ENCODE peak calls at places on chromosome 15, in four cellular contexts. P is cardiac muscle cell, Q is PC-9, V is pancreas. Y is an unnamed sample. For H3K27me3 and H3K4me1, the result is how much of the 10 kb centered on the place peaks cover.

GRCh38 chr15:91853968-91854943 is 748 bp downstream of the SLCO3A1 start:
- DNase-seq in P (peak), Q (peak), V (peak), Y (no peak)

GRCh38 chr15:45645026-45645980 is 10.5 kb downstream of the SQOR start:
- DNase-seq in P (no peak), Q (no peak), V (no peak), Y (no peak)

GRCh38 chr15:76163429-76164020 is 103.7 kb downstream of the TMEM266 start:
- DNase-seq in P (peak), Q (no peak), V (peak), Y (no peak)

GRCh38 chr15:79176151-79176550 is 85.6 kb upstream of the RASGRF1 start:
- DNase-seq in P (no peak), Q (no peak), V (no peak), Y (no peak)

GRCh38 chr15:81003023-81003350 is 2.3 kb downstream of the TLNRD1 start:
- DNase-seq in P (no peak), Q (no peak), V (no peak), Y (no peak)

GRCh38 chr15:57444877-57445513 is 68.7 kb downstream of the CGNL1 start:
- DNase-seq in P (no peak), Q (peak), V (no peak), Y (no peak)

GRCh38 chr15:24943361-24943760 is 11.4 kb upstream of the SNRPN start:
- DNase-seq in P (no peak), Q (no peak), V (no peak), Y (no peak)

GRCh38 chr15:36254446-36254845 is 325.0 kb upstream of the CDIN1 start:
- DNase-seq in P (no peak), Q (no peak), V (no peak), Y (no peak)

GRCh38 chr15:97875513-97876285 is 84.8 kb upstream of the ARRDC4 start:
- DNase-seq in P (no peak), Q (no peak), V (peak), Y (no peak)

GRCh38 chr15:67542192-67542461 is 376 bp upstream of the MAP2K5 start:
- DNase-seq in P (no peak), Q (no peak), V (no peak), Y (no peak)

GRCh38 chr15:68819451-68820204 is 1.1 kb downstream of the ANP32A start:
- DNase-seq in P (peak), Q (peak), V (peak), Y (no peak)

GRCh38 chr15:100844778-100845177 is 34.9 kb upstream of the ALDH1A3 start:
- DNase-seq in P (no peak), Q (no peak), V (no peak), Y (no peak)

GRCh38 chr15:66099950-66100671 is 153.4 kb downstream of the MEGF11 start:
- DNase-seq in P (peak), Q (no peak), V (no peak), Y (no peak)

GRCh38 chr15:34436956-34437442 is 609 bp downstream of the GOLGA8A start:
- DNase-seq in P (peak), Q (peak), V (peak), Y (no peak)

GRCh38 chr15:100873029-100873677 is 6.5 kb upstream of the ALDH1A3 start:
- DNase-seq in P (peak), Q (peak), V (peak), Y (peak)

GRCh38 chr15:60326824-60327654 is 70.7 kb downstream of the ANXA2 start:
- DNase-seq in P (peak), Q (peak), V (no peak), Y (no peak)

GRCh38 chr15:91919014-91919534 is 65.6 kb downstream of the SLCO3A1 start:
- DNase-seq in P (no peak), Q (no peak), V (no peak), Y (no peak)

GRCh38 chr15:69164807-69165636 is 4.6 kb downstream of the GLCE start:
- DNase-seq in P (no peak), Q (no peak), V (no peak), Y (no peak)

GRCh38 chr15:82414536-82415191 is 15.0 kb upstream of the GOLGA6L9 start:
- DNase-seq in P (no peak), Q (no peak), V (no peak), Y (no peak)

GRCh38 chr15:84888639-84889038 is 4.2 kb downstream of the SLC28A1 start:
- DNase-seq in P (no peak), Q (no peak), V (no peak), Y (no peak)
- H3K4me3 ChIP-seq in P (no peak), Q (no peak), V (no peak), Y (no peak)

DNA sequence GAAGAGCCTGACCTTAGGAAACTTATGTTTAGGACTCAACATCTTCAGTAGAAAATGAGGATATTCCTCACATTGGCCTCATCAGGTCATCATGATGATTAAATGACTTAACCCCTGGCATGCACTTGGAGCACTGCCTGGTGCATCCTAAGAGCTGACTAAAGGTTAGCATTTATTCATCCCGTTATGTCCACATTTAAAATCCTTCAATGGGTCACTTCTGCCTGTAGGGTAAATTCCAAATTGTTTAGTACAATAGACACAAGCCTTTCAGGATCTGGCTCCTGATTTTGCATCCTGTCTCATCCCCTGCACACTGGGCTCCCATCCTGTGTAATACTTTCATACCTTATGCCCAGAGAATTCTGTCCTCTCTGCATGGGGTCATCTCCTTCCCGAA is 195.2 kb upstream of the MCTP2 start:
- DNase-seq in P (no peak), Q (no peak), V (no peak), Y (no peak)
- H3K27me3 ChIP-seq in P (under half), Q (under half), V (under half), Y (under half)

DNA sequence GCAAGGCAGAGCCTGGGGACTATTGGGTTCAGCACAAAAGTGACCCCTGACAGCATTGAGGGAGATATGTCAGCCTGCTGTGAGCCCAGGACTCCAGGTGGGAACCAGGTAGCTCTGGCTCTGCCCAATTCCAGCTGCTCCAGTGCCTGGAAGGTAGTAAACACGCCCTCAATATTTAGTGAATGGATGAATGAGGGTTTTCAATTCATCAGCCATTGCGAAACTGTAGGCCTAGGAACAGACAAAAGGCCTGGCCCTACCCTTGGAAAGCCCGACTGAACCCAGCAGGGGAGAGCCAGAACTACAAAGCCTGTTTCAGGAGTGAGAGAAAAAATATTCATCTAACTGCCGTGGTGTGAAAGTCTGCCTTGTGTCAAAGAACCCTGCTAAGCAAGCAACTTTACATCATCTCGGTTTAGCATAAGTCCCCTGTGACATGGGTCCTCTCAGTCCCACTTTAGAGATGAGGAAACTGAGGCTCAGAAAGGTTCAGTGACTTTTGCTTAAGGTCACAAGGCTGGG is 8.1 kb upstream of the CSK start:
- DNase-seq in P (no peak), Q (peak), V (no peak), Y (no peak)
- H3K4me1 ChIP-seq in P (under half), Q (under half), V (under half), Y (under half)

DNA sequence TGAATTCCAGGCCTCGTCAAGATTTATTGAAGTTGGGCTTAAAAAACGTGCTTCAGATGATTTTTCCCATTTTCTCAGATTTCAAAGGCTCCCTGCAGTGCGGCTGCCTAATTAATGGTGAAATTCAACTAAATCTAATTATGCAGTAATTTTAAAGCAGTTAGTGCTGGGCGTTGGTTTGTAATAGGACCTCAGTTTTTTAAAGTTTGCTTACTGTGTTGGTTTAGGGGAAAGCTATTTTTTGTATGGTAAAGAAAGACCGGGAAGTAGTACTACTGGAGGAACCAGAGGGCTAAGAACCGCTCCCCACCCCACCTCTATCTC is 11.6 kb downstream of the NR2F2 start:
- DNase-seq in P (no peak), Q (no peak), V (no peak), Y (no peak)
- H3K4me3 ChIP-seq in P (no peak), Q (no peak), V (peak), Y (no peak)

GRCh38 chr15:77653832-77654480 is 21.2 kb upstream of the LINGO1 start:
- DNase-seq in P (no peak), Q (no peak), V (no peak), Y (no peak)

GRCh38 chr15:77654975-77655374 is 22.3 kb upstream of the LINGO1 start:
- DNase-seq in P (peak), Q (no peak), V (no peak), Y (no peak)

GRCh38 chr15:77659350-77660321 is 26.9 kb upstream of the LINGO1 start:
- DNase-seq in P (peak), Q (peak), V (peak), Y (no peak)

GRCh38 chr15:77657629-77658238 is 25.0 kb upstream of the LINGO1 start:
- DNase-seq in P (no peak), Q (no peak), V (no peak), Y (no peak)

GRCh38 chr15:77656294-77656693 is 23.6 kb upstream of the LINGO1 start:
- DNase-seq in P (no peak), Q (no peak), V (no peak), Y (no peak)
- H3K27me3 ChIP-seq in P (under half), Q (half or more), V (under half), Y (under half)

GRCh38 chr15:90001062-90001682 is at the start of gene ZNF710:
- DNase-seq in P (peak), Q (no peak), V (peak), Y (no peak)
- H3K4me1 ChIP-seq in P (under half), Q (half or more), V (under half), Y (half or more)

GRCh38 chr15:74786659-74787165 is 4.8 kb downstream of the CSK start:
- DNase-seq in P (no peak), Q (no peak), V (no peak), Y (no peak)

GRCh38 chr15:74787251-74788041 is 5.6 kb downstream of the CSK start:
- DNase-seq in P (peak), Q (peak), V (no peak), Y (no peak)

GRCh38 chr15:74784426-74784825 is 2.5 kb downstream of the CSK start:
- DNase-seq in P (no peak), Q (no peak), V (no peak), Y (no peak)

GRCh38 chr15:74784854-74785715 is 3.2 kb downstream of the CSK start:
- DNase-seq in P (no peak), Q (no peak), V (no peak), Y (no peak)

GRCh38 chr15:74785716-74786032 is 3.8 kb downstream of the CSK start:
- DNase-seq in P (no peak), Q (no peak), V (no peak), Y (no peak)
- H3K4me3 ChIP-seq in P (no peak), Q (no peak), V (no peak), Y (no peak)

GRCh38 chr15:52783191-52783829 is 6.8 kb downstream of the ONECUT1 start:
- DNase-seq in P (peak), Q (no peak), V (peak), Y (no peak)

GRCh38 chr15:52783929-52784798 is 6.0 kb downstream of the ONECUT1 start:
- DNase-seq in P (peak), Q (no peak), V (peak), Y (no peak)

GRCh38 chr15:52780172-52780980 is 9.8 kb downstream of the ONECUT1 start:
- DNase-seq in P (peak), Q (peak), V (peak), Y (no peak)

GRCh38 chr15:52784799-52785671 is 5.1 kb downstream of the ONECUT1 start:
- DNase-seq in P (no peak), Q (no peak), V (peak), Y (no peak)

GRCh38 chr15:52782514-52782913 is 7.6 kb downstream of the ONECUT1 start:
- DNase-seq in P (no peak), Q (no peak), V (no peak), Y (no peak)
- H3K27me3 ChIP-seq in P (half or more), Q (under half), V (under half), Y (half or more)

GRCh38 chr15:40364259-40364658 is 6.2 kb downstream of the DISP2 start:
- DNase-seq in P (no peak), Q (no peak), V (no peak), Y (no peak)

GRCh38 chr15:40365016-40365415 is 7.0 kb downstream of the DISP2 start:
- DNase-seq in P (no peak), Q (no peak), V (no peak), Y (no peak)

GRCh38 chr15:40365624-40366023 is 7.6 kb downstream of the DISP2 start:
- DNase-seq in P (no peak), Q (no peak), V (no peak), Y (no peak)

GRCh38 chr15:40361640-40362039 is 3.6 kb downstream of the DISP2 start:
- DNase-seq in P (no peak), Q (no peak), V (no peak), Y (no peak)

DNA sequence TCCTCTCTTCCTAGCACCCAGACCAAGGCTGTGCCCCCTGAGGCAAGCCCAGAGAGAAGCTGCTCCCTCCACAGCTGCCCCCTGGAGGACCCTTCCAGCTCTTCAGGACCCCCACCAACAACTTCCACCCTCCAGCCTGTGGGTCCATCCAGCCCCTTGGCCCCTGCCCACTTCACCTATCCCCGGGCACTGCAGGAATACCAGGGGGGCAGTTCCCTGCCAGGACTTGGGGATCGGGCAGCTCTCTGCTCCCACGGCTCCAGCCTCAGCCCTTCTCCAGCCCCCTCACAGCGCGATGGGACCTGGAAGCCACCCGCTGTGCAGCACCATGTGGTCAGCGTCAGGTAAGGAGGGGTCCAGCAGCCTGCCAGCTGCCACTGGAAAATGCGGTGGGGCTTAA is 5.6 kb downstream of the DISP2 start:
- DNase-seq in P (no peak), Q (no peak), V (no peak), Y (no peak)
- H3K4me1 ChIP-seq in P (under half), Q (under half), V (under half), Y (under half)